ENCODE peak calls at places on chromosomes 5 and 9, in four cellular contexts. One of them, this sample, is unnamed.
A peak's percentile ranks its signal among the peaks of the same experiment; 100 is the strongest.

GRCh38 chr5:150412319-150413175 is at the start of gene CD74:
- DNase-seq in A549: no peak
- DNase-seq in H1: no peak
- DNase-seq in WTC11: peak; percentile 75
- DNase-seq in this sample: peak; percentile 42

GRCh38 chr9:2785060-2785459 is 58.8 kb downstream of the PUM3 start:
- DNase-seq in A549: no peak
- DNase-seq in H1: no peak
- DNase-seq in WTC11: no peak
- DNase-seq in this sample: no peak

GRCh38 chr5:66992547-66992946 is 204.1 kb downstream of the CD180 start:
- DNase-seq in A549: no peak
- DNase-seq in H1: no peak
- DNase-seq in WTC11: no peak
- DNase-seq in this sample: no peak

GRCh38 chr5:57889558-57889957 is 406.9 kb upstream of the ACTBL2 start:
- DNase-seq in A549: peak; percentile 87
- DNase-seq in H1: no peak
- DNase-seq in WTC11: no peak
- DNase-seq in this sample: peak; percentile 52

GRCh38 chr9:110738982-110739381 is 70.4 kb downstream of the MUSK start:
- DNase-seq in A549: no peak
- DNase-seq in H1: no peak
- DNase-seq in WTC11: no peak
- DNase-seq in this sample: no peak

GRCh38 chr5:113375492-113376060 is 59.2 kb downstream of the TSSK1B start:
- DNase-seq in A549: no peak
- DNase-seq in H1: no peak
- DNase-seq in WTC11: no peak
- DNase-seq in this sample: no peak

GRCh38 chr9:26669641-26670040 is 223.0 kb downstream of the CAAP1 start:
- DNase-seq in A549: no peak
- DNase-seq in H1: no peak
- DNase-seq in WTC11: no peak
- DNase-seq in this sample: no peak

GRCh38 chr5:65612298-65612907 is 11.7 kb downstream of the TRIM23 start:
- DNase-seq in A549: no peak
- DNase-seq in H1: no peak
- DNase-seq in WTC11: no peak
- DNase-seq in this sample: no peak

GRCh38 chr9:101455656-101456235 is 20.2 kb upstream of the ALDOB start:
- DNase-seq in A549: no peak
- DNase-seq in H1: no peak
- DNase-seq in WTC11: no peak
- DNase-seq in this sample: no peak

GRCh38 chr5:135834639-135835529 is at the start of gene SLC25A48:
- DNase-seq in A549: peak; percentile 75
- DNase-seq in H1: peak; percentile 75
- DNase-seq in WTC11: peak; percentile 87
- DNase-seq in this sample: peak; percentile 21

GRCh38 chr5:175230299-175230698 is 213.7 kb downstream of the DRD1 start:
- DNase-seq in A549: no peak
- DNase-seq in H1: no peak
- DNase-seq in WTC11: no peak
- DNase-seq in this sample: no peak

GRCh38 chr9:81083062-81083461 is 606.3 kb downstream of the TLE1 start:
- DNase-seq in A549: peak; percentile 14
- DNase-seq in H1: no peak
- DNase-seq in WTC11: peak; percentile 15
- DNase-seq in this sample: no peak

GRCh38 chr9:99905833-99906402 is 536 bp upstream of the STX17 start:
- DNase-seq in A549: no peak
- DNase-seq in H1: no peak
- DNase-seq in WTC11: no peak
- DNase-seq in this sample: no peak

GRCh38 chr5:125232779-125233230 is 486.4 kb upstream of the ZNF608 start:
- DNase-seq in A549: no peak
- DNase-seq in H1: no peak
- DNase-seq in WTC11: no peak
- DNase-seq in this sample: peak; percentile 69

GRCh38 chr9:127067603-127068220 is 54.7 kb downstream of the ANGPTL2 start:
- DNase-seq in A549: no peak
- DNase-seq in H1: no peak
- DNase-seq in WTC11: no peak
- DNase-seq in this sample: no peak

GRCh38 chr9:109716631-109717030 is 63.4 kb upstream of the PALM2AKAP2 start:
- DNase-seq in A549: no peak
- DNase-seq in H1: no peak
- DNase-seq in WTC11: no peak
- DNase-seq in this sample: no peak

GRCh38 chr5:80369521-80369920 is 38.3 kb upstream of the ZFYVE16 start:
- DNase-seq in A549: no peak
- DNase-seq in H1: no peak
- DNase-seq in WTC11: no peak
- DNase-seq in this sample: no peak

GRCh38 chr9:113179839-113180238 is 29.0 kb downstream of the SLC31A2 start:
- DNase-seq in A549: no peak
- DNase-seq in H1: no peak
- DNase-seq in WTC11: no peak
- DNase-seq in this sample: no peak

GRCh38 chr9:113181165-113181564 is 30.4 kb downstream of the SLC31A2 start:
- DNase-seq in A549: no peak
- DNase-seq in H1: no peak
- DNase-seq in WTC11: no peak
- DNase-seq in this sample: no peak

GRCh38 chr9:113178087-113178486 is 27.3 kb downstream of the SLC31A2 start:
- DNase-seq in A549: no peak
- DNase-seq in H1: no peak
- DNase-seq in WTC11: no peak
- DNase-seq in this sample: no peak

GRCh38 chr9:113173341-113173740 is 22.5 kb downstream of the SLC31A2 start:
- DNase-seq in A549: no peak
- DNase-seq in H1: no peak
- DNase-seq in WTC11: no peak
- DNase-seq in this sample: no peak

GRCh38 chr9:113176748-113177147 is 25.9 kb downstream of the SLC31A2 start:
- DNase-seq in A549: no peak
- DNase-seq in H1: no peak
- DNase-seq in WTC11: no peak
- DNase-seq in this sample: no peak
- TF ChIP-seq JUN in A549: no peak
- TF ChIP-seq JUN in H1: no peak
- TF ChIP-seq JUN in WTC11: no peak
- TF ChIP-seq JUN in this sample: no peak

GRCh38 chr5:54062958-54063357 is 247.4 kb downstream of the ARL15 start:
- DNase-seq in A549: no peak
- DNase-seq in H1: no peak
- DNase-seq in WTC11: no peak
- DNase-seq in this sample: peak; percentile 42

GRCh38 chr5:54063817-54064216 is 246.6 kb downstream of the ARL15 start:
- DNase-seq in A549: no peak
- DNase-seq in H1: no peak
- DNase-seq in WTC11: no peak
- DNase-seq in this sample: no peak

GRCh38 chr5:54066433-54066832 is 243.9 kb downstream of the ARL15 start:
- DNase-seq in A549: peak; percentile 29
- DNase-seq in H1: no peak
- DNase-seq in WTC11: no peak
- DNase-seq in this sample: no peak
- TF ChIP-seq CTCF in A549: peak; percentile 40
- TF ChIP-seq CTCF in H1: no peak
- TF ChIP-seq CTCF in WTC11: no peak
- TF ChIP-seq CTCF in this sample: no peak

GRCh38 chr9:124347968-124348358 is 67.3 kb downstream of the PSMB7 start:
- DNase-seq in A549: no peak
- DNase-seq in H1: no peak
- DNase-seq in WTC11: no peak
- DNase-seq in this sample: no peak

GRCh38 chr9:124349267-124349666 is 66.0 kb downstream of the PSMB7 start:
- DNase-seq in A549: no peak
- DNase-seq in H1: no peak
- DNase-seq in WTC11: no peak
- DNase-seq in this sample: no peak

GRCh38 chr9:124348831-124349230 is 66.4 kb downstream of the PSMB7 start:
- DNase-seq in A549: no peak
- DNase-seq in H1: no peak
- DNase-seq in WTC11: peak; percentile 5
- DNase-seq in this sample: no peak

GRCh38 chr9:124347206-124347967 is 67.9 kb downstream of the PSMB7 start:
- DNase-seq in A549: no peak
- DNase-seq in H1: no peak
- DNase-seq in WTC11: no peak
- DNase-seq in this sample: no peak

DNA sequence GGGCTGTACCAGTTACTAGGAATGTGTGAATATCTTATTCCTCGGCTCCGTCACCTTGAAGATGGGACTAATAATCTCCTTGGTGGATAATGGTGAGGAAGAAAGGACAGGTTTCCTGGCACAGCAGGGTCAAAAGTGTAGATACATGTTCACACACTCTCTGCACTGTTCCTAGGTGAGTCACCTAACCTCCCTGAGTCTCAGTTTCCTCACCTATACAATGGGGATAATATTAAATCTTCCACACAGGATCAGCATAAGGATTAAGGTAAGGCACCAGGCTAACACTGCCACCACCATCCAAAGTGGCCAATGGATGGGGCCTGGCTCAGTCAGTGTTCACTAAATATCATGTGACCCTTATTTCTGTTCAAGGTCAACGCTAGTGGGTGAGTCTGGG is 66.9 kb downstream of the PSMB7 start:
- DNase-seq in A549: no peak
- DNase-seq in H1: no peak
- DNase-seq in WTC11: no peak
- DNase-seq in this sample: no peak
- TF ChIP-seq JUN in A549: no peak
- TF ChIP-seq JUN in H1: no peak
- TF ChIP-seq JUN in WTC11: no peak
- TF ChIP-seq JUN in this sample: no peak

DNA sequence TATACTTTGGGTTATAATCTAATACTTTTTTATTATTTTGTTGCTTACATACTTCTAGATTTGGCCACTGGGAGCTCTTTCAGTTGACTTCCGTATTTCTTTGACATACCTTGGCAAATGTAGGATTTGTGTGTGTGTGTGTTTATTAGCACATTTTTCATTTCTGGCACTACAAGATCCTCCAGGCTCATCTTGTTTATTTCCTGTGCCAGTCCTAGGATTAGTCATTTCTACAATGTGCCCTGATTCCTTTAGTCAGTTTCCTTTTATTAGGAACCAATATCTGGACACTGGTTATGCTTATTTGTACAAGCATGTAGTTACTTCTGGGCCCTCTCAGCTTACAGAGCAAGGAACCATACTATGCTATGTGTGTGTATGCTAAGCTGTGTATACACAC is 135.1 kb upstream of the CDKN2B start:
- DNase-seq in A549: no peak
- DNase-seq in H1: no peak
- DNase-seq in WTC11: no peak
- DNase-seq in this sample: peak; percentile 54
- TF ChIP-seq CTCF in A549: no peak
- TF ChIP-seq CTCF in H1: no peak
- TF ChIP-seq CTCF in WTC11: no peak
- TF ChIP-seq CTCF in this sample: no peak

GRCh38 chr5:107272509-107272908 is 398.2 kb downstream of the EFNA5 start:
- DNase-seq in A549: no peak
- DNase-seq in H1: no peak
- DNase-seq in WTC11: no peak
- DNase-seq in this sample: no peak

GRCh38 chr5:107271682-107272350 is 398.9 kb downstream of the EFNA5 start:
- DNase-seq in A549: no peak
- DNase-seq in H1: no peak
- DNase-seq in WTC11: no peak
- DNase-seq in this sample: no peak

GRCh38 chr5:107274576-107274975 is 396.2 kb downstream of the EFNA5 start:
- DNase-seq in A549: no peak
- DNase-seq in H1: no peak
- DNase-seq in WTC11: no peak
- DNase-seq in this sample: no peak

GRCh38 chr5:107275333-107275732 is 395.4 kb downstream of the EFNA5 start:
- DNase-seq in A549: no peak
- DNase-seq in H1: no peak
- DNase-seq in WTC11: no peak
- DNase-seq in this sample: peak; percentile 27

DNA sequence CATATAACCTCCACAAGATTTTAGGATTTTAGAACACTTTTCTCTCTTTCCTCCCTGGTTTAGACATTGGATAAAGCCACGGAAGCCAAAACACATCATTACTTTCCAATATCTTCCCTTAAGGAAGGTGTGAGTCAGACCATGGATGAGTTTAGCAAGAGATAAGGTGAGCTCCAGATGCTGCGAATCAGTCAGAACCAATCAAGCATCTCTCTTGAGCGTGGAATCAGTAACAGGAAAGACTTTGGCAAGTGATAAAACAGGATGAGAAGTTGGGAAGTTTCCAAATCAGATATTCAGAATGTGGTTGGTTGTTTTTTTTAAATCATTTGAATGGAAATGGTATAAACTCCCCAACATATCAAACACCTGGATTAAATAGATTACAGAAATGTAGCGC is 397.8 kb downstream of the EFNA5 start:
- DNase-seq in A549: no peak
- DNase-seq in H1: no peak
- DNase-seq in WTC11: no peak
- DNase-seq in this sample: peak; percentile 55
- TF ChIP-seq JUN in A549: no peak
- TF ChIP-seq JUN in H1: no peak
- TF ChIP-seq JUN in WTC11: no peak
- TF ChIP-seq JUN in this sample: peak; percentile 7

DNA sequence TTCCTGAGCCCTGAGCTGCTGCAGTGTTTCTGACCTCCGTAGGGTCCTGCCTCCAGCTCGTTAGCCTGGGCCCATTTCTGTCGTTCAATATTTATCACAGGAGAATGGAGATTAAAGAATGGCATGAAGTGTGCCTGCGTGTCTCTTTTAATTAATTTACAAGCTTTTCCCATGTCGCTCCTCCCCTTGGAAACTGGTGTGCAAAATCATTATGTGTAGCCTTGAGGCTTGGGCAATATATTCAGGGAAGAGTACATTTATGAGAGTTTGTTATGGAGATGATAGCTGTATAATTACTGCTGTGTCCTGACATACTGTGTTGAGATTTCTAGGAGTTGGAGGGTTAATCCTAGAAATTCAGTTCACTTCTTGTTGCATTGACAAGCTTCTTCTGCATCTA is 99.7 kb downstream of the PCSK5 start:
- DNase-seq in A549: no peak
- DNase-seq in H1: no peak
- DNase-seq in WTC11: no peak
- DNase-seq in this sample: no peak
- TF ChIP-seq CTCF in A549: no peak
- TF ChIP-seq CTCF in H1: no peak
- TF ChIP-seq CTCF in WTC11: no peak
- TF ChIP-seq CTCF in this sample: no peak

GRCh38 chr5:42360061-42360460 is 63.2 kb upstream of the GHR start:
- DNase-seq in A549: no peak
- DNase-seq in H1: no peak
- DNase-seq in WTC11: no peak
- DNase-seq in this sample: peak; percentile 9
- TF ChIP-seq JUN in A549: no peak
- TF ChIP-seq JUN in H1: no peak
- TF ChIP-seq JUN in WTC11: no peak
- TF ChIP-seq JUN in this sample: no peak

This sample was measured in endothelial cell of umbilical vein.